ENCODE peak calls at places on chromosomes 7 and 10, in six cellular contexts. V is naive thymus-derived CD8-positive, alpha-beta T cell; C is Calu3; N is heart left ventricle; P is neural crest cell; J is OCI-LY7. Y is an unnamed sample.

GRCh38 chr10:85602306-85602705 is 764.3 kb downstream of the GRID1 start:
- DNase-seq in V (no peak), C (no peak), N (no peak), P (no peak), J (no peak), Y (no peak)

GRCh38 chr7:98133621-98134266 is 27.1 kb downstream of the LMTK2 start:
- DNase-seq in V (no peak), C (peak; percentile 6), N (no peak), P (no peak), J (peak; percentile 4), Y (no peak)

GRCh38 chr7:137538361-137538762 is 194.8 kb upstream of the PTN start:
- DNase-seq in V (no peak), C (no peak), N (no peak), P (no peak), J (no peak), Y (no peak)

GRCh38 chr10:59593768-59594167 is 115.9 kb downstream of the SLC16A9 start:
- DNase-seq in V (no peak), C (no peak), N (no peak), P (no peak), J (no peak), Y (no peak)

GRCh38 chr10:70191906-70192305 is 21.6 kb upstream of the SAR1A start:
- DNase-seq in V (no peak), C (no peak), N (no peak), P (no peak), J (no peak), Y (no peak)

GRCh38 chr7:117683736-117684135 is 189.5 kb downstream of the CTTNBP2 start:
- DNase-seq in V (no peak), C (no peak), N (no peak), P (no peak), J (no peak), Y (no peak)

GRCh38 chr7:147567043-147567442 is 1023.5 kb upstream of the C7orf33 start:
- DNase-seq in V (no peak), C (no peak), N (no peak), P (no peak), J (no peak), Y (no peak)

GRCh38 chr7:152395115-152395514 is 40.7 kb downstream of the KMT2C start:
- DNase-seq in V (no peak), C (no peak), N (no peak), P (no peak), J (no peak), Y (no peak)

GRCh38 chr7:128171342-128171918 is 69.6 kb upstream of the LEP start:
- DNase-seq in V (no peak), C (no peak), N (no peak), P (no peak), J (no peak), Y (no peak)

GRCh38 chr7:107953265-107953923 is 49.6 kb downstream of the LAMB1 start:
- DNase-seq in V (no peak), C (no peak), N (no peak), P (no peak), J (no peak), Y (no peak)

GRCh38 chr10:20891338-20891714 is 5.8 kb downstream of the NEBL start:
- DNase-seq in V (no peak), C (no peak), N (no peak), P (no peak), J (no peak), Y (no peak)

GRCh38 chr7:85286449-85286848 is 99.6 kb upstream of the SEMA3D start:
- DNase-seq in V (no peak), C (no peak), N (no peak), P (no peak), J (no peak), Y (no peak)

GRCh38 chr10:98349508-98349922 is 65.5 kb downstream of the PYROXD2 start:
- DNase-seq in V (no peak), C (no peak), N (peak; percentile 71), P (no peak), J (peak; percentile 72), Y (peak; percentile 56)

GRCh38 chr10:3850999-3851937 is 66.3 kb upstream of the KLF6 start:
- DNase-seq in V (no peak), C (no peak), N (no peak), P (no peak), J (peak; percentile 54), Y (peak; percentile 64)

GRCh38 chr10:69486922-69487730 is 35.9 kb downstream of the TSPAN15 start:
- DNase-seq in V (no peak), C (no peak), N (peak; percentile 42), P (no peak), J (no peak), Y (no peak)

GRCh38 chr10:22280078-22280477 is 36.1 kb upstream of the COMMD3 start:
- DNase-seq in V (no peak), C (no peak), N (no peak), P (no peak), J (no peak), Y (no peak)

GRCh38 chr10:34795334-34795733 is 19.8 kb downstream of the PARD3 start:
- DNase-seq in V (no peak), C (no peak), N (no peak), P (no peak), J (no peak), Y (no peak)

GRCh38 chr10:49205206-49205605 is 17.0 kb upstream of the TMEM273 start:
- DNase-seq in V (no peak), C (no peak), N (no peak), P (no peak), J (no peak), Y (no peak)

GRCh38 chr10:44935201-44935960 is 24.2 kb upstream of the RASSF4 start:
- DNase-seq in V (no peak), C (peak; percentile 50), N (peak; percentile 81), P (no peak), J (no peak), Y (no peak)

GRCh38 chr7:134422646-134423045 is 36.3 kb downstream of the AKR1B1 start:
- DNase-seq in V (no peak), C (no peak), N (no peak), P (no peak), J (no peak), Y (no peak)

GRCh38 chr10:23505797-23506465 is 67.1 kb downstream of the OTUD1 start:
- DNase-seq in V (no peak), C (no peak), N (no peak), P (no peak), J (no peak), Y (no peak)

GRCh38 chr7:47600199-47601118 is 18.5 kb upstream of the TNS3 start:
- DNase-seq in V (no peak), C (peak; percentile 69), N (no peak), P (no peak), J (peak; percentile 23), Y (peak; percentile 71)